ENCODE peak calls at places on chromosomes 11 and 22, in four cellular contexts. L is neural crest cell, H is WTC11, B is fibroblast of mammary gland. J is an unnamed sample.

GRCh38 chr22:39097098-39098020 is at the start of gene APOBEC3H:
- DNase-seq in B (no peak), L (no peak), H (no peak), J (peak; percentile 55)

GRCh38 chr11:120302001-120302805 is 22.9 kb upstream of the TLCD5 start:
- DNase-seq in B (no peak), L (no peak), H (no peak), J (no peak)

GRCh38 chr11:37946155-37946766 is 1348.2 kb upstream of the RAG2 start:
- DNase-seq in H (peak; percentile 24), L (peak; percentile 30), B (peak; percentile 30), J (no peak)

GRCh38 chr11:44596541-44597276 is 31.2 kb downstream of the CD82 start:
- DNase-seq in L (no peak), H (no peak), B (no peak), J (peak; percentile 68)

GRCh38 chr11:3947084-3947483 is 91.6 kb downstream of the STIM1 start:
- DNase-seq in B (peak; percentile 60), L (no peak), H (no peak), J (peak; percentile 22)

GRCh38 chr22:29947410-29948387 is 64.7 kb downstream of the MTMR3 start:
- DNase-seq in H (no peak), L (no peak), B (peak; percentile 30), J (no peak)

GRCh38 chr22:35306350-35306967 is 6.8 kb downstream of the TOM1 start:
- DNase-seq in L (no peak), H (no peak), B (no peak), J (no peak)

GRCh38 chr11:35347173-35347878 is 72.0 kb downstream of the SLC1A2 start:
- DNase-seq in B (no peak), H (no peak), L (no peak), J (no peak)

GRCh38 chr22:48651981-48652538 is 1175.6 kb downstream of the BRD1 start:
- DNase-seq in B (no peak), L (no peak), H (no peak), J (no peak)

GRCh38 chr11:106565326-106565725 is 452.9 kb downstream of the GUCY1A2 start:
- DNase-seq in B (no peak), L (no peak), H (no peak), J (no peak)
- TF ChIP-seq CTCF in B (no peak), L (no peak), H (no peak), J (no peak)

DNA sequence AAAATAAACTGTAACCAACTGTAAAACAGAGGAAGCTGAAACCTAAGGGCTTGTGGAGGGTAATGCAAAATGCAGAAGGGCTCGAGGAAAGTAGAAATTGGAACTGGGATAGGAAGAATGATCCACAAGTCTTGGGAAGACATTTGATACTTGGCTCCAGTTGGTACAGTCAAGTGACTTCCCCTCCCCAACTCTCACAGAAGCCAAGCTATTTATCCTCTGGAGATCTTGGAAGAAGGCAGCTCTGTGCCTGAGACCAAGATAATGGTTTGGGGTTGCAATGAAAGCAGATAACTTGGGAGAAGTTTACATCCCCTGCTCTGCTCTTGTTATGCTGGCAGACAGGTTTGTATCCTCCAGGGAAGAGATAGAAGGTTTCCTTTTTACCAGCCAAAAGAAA is 198.9 kb upstream of the ZC3H12C start:
- DNase-seq in B (no peak), H (no peak), L (no peak), J (no peak)
- TF ChIP-seq CTCF in B (no peak), H (no peak), L (no peak), J (no peak)

DNA sequence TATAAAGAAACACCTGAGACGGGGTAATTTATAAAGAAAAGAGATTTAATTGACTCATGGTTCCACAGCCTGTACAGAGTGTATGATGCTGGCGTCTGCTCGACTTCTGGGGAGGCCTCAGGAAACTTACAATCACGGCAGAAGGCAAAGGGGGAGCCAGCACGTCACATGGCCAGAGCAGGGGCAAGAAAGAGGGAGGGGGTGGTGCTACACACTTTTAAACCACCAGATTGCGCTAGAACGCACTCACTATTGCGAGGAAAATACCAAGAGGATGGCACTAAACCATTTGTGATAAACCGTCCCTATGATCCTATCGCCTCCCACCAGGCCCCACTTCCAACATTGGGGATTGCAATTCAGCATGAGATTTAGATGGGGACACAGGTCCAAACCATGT is 79.7 kb upstream of the CARD18 start:
- DNase-seq in B (no peak), H (peak; percentile 18), L (no peak), J (no peak)
- TF ChIP-seq CTCF in B (no peak), H (no peak), L (no peak), J (no peak)

DNA sequence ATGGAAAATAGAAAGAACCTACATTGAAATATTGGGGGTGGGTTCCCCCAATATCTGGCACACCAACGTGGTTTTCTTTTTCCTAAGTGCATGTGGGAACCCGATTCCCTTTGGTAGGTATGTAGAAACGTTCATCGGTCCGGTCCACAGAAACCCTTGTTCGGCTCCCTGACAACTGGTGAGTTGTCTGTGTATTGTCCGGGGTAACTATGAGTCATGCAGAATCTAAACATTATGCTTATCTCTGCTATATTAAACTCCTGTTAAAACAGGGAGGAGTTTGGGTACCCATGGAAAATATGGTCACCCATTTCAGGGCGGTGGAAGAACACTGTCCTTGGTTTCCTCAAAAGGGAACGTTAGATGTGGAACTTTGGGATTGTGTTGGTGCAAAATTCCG is 25.1 kb upstream of the ALDH3B2 start:
- DNase-seq in L (no peak), H (no peak), B (peak; percentile 12), J (no peak)
- TF ChIP-seq CTCF in L (no peak), H (no peak), B (no peak), J (no peak)